ENCODE peak calls at places on chromosomes 5 and 9, in nine cellular contexts. L, H, G, D, Y, M, N, U and A are unnamed samples.

GRCh38 chr5:169471021-169471420 is 112.6 kb upstream of the SPDL1 start:
- DNase-seq in M (no peak), Y (no peak), H (no peak), D (no peak), L (no peak), N (no peak), U (no peak), G (no peak), A (no peak)

GRCh38 chr9:86350006-86350755 is 4.0 kb downstream of the TUT7 start:
- DNase-seq in U (no peak), H (no peak), D (peak), G (no peak), N (no peak), M (no peak), Y (no peak), L (no peak), A (peak)

GRCh38 chr5:180640765-180641565 is 8.4 kb downstream of the FLT4 start:
- DNase-seq in N (no peak), D (no peak), U (no peak), L (no peak), G (no peak), H (no peak), Y (no peak), M (no peak), A (no peak)

GRCh38 chr9:102779341-102779740 is 215.8 kb upstream of the CYLC2 start:
- DNase-seq in H (no peak), G (no peak), L (no peak), M (no peak), N (no peak), Y (peak), U (no peak), D (no peak), A (no peak)

GRCh38 chr9:137227057-137227852 is at the start of gene RNF224:
- DNase-seq in H (peak), G (peak), U (peak), N (peak), M (peak), Y (peak), D (peak), L (peak), A (peak)

GRCh38 chr5:170414786-170415185 is 25.6 kb upstream of the KCNMB1 start:
- DNase-seq in H (no peak), U (no peak), G (no peak), L (no peak), Y (no peak), M (no peak), N (no peak), D (no peak), A (no peak)

GRCh38 chr9:34382879-34383278 is 6.2 kb upstream of the MYORG start:
- DNase-seq in L (no peak), G (no peak), N (no peak), M (no peak), Y (no peak), U (no peak), H (no peak), D (no peak), A (no peak)

GRCh38 chr5:98121036-98121936 is 652.2 kb upstream of the RGMB start:
- DNase-seq in H (no peak), U (no peak), M (no peak), N (no peak), Y (no peak), L (no peak), G (no peak), D (no peak), A (peak)

GRCh38 chr9:96554326-96554725 is 65.3 kb downstream of the CDC14B start:
- DNase-seq in G (no peak), M (no peak), Y (peak), H (no peak), U (no peak), D (no peak), L (no peak), N (no peak), A (no peak)

GRCh38 chr9:70510157-70510770 is 95.8 kb upstream of the KLF9 start:
- DNase-seq in M (no peak), H (peak), U (peak), D (peak), Y (no peak), N (peak), L (no peak), G (peak), A (peak)

GRCh38 chr9:26579047-26579446 is 313.6 kb downstream of the CAAP1 start:
- DNase-seq in Y (no peak), U (no peak), D (no peak), M (no peak), N (peak), H (no peak), G (no peak), L (no peak), A (peak)

GRCh38 chr5:9338796-9339195 is 207.1 kb downstream of the SEMA5A start:
- DNase-seq in G (no peak), L (no peak), D (no peak), H (no peak), N (no peak), Y (no peak), U (no peak), M (no peak), A (no peak)

GRCh38 chr5:53031695-53032096 is 42.5 kb downstream of the ITGA2 start:
- DNase-seq in G (peak), U (peak), D (no peak), M (no peak), N (peak), Y (peak), H (no peak), L (no peak), A (no peak)

GRCh38 chr5:113376640-113377039 is 58.1 kb downstream of the TSSK1B start:
- DNase-seq in D (no peak), U (no peak), G (no peak), H (no peak), Y (no peak), M (no peak), L (no peak), N (no peak), A (no peak)

GRCh38 chr5:119178435-119178834 is 107.5 kb downstream of the DMXL1 start:
- DNase-seq in D (no peak), Y (no peak), H (no peak), U (no peak), M (no peak), N (peak), G (no peak), L (no peak), A (no peak)

GRCh38 chr5:78509145-78509865 is 139.3 kb downstream of the LHFPL2 start:
- DNase-seq in M (no peak), U (no peak), H (no peak), D (no peak), Y (no peak), N (no peak), G (no peak), L (no peak), A (no peak)

GRCh38 chr5:78506296-78507049 is 142.1 kb downstream of the LHFPL2 start:
- DNase-seq in G (no peak), U (no peak), M (no peak), D (no peak), H (no peak), L (no peak), N (no peak), Y (no peak), A (no peak)

GRCh38 chr5:78508231-78508765 is 140.3 kb downstream of the LHFPL2 start:
- DNase-seq in U (peak), Y (no peak), L (no peak), M (no peak), G (no peak), D (no peak), H (no peak), N (peak), A (no peak)

GRCh38 chr5:78505860-78506259 is 142.7 kb downstream of the LHFPL2 start:
- DNase-seq in D (no peak), Y (no peak), N (no peak), M (no peak), L (no peak), G (no peak), H (no peak), U (no peak), A (no peak)

DNA sequence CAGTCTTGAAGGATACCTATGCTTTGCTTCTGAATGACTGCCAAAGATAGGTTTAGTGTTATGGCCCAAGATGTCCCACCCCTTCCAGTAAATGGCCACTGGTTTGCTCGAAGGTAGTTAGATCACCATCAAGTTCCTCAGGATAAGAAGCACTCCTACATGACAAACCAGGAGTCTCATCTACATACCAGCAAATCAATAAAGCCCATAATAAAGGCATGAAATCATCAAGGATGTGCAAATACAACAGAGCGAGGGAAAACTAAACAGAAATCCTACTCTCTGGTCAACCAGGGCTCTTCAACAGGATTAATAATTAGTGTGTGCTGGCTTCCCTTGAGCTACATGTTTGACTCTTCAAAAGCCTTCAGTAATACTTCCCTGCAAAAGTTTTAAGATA is 141.0 kb downstream of the LHFPL2 start:
- DNase-seq in M (no peak), D (no peak), U (no peak), H (no peak), Y (no peak), L (no peak), N (no peak), G (no peak), A (no peak)
- H3K4me3 ChIP-seq in M (no peak), D (no peak), U (no peak), H (no peak), Y (no peak), L (no peak), N (no peak), G (no peak), A (no peak)

DNA sequence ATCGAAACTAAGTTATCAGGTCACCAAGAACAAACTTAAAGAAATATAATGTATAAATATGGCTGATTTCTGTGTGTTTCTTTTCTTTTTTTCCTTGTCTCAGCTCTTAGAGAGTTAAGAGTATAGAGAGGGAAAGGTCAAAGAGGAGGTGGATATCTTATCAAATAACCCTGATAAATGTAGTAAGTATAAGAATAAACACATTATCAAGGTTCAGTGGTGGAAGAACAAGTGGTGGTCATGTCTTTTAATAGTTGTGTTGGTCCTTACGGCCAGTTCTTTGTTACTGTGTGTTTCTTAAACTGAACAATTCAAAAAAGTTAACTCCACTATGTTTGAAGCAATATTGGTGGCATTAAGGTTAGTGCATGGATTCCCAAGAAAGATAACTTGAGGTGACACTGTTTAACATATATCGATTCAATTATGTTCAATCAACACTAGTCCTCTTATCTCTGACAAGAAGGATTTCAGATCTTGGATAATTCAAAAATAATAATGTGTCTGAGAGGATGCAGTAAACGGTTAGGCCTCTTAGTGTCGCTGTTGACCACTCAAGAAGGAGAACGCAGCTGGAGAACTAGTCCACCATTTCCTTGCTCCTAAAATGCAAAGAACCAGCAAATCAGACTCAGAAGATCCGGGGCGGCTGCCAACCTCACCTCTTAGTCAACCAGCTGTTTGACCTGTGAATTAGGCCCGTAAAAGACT is at the start of gene PCDHGA3:
- DNase-seq in G (peak), N (no peak), M (no peak), H (peak), Y (peak), U (no peak), D (peak), L (no peak), A (peak)
- TF ChIP-seq CTCF in G (no peak), N (peak), M (peak), H (no peak), Y (peak), U (peak), D (peak), L (peak), A (no peak)

GRCh38 chr5:151682751-151683331 is 3.9 kb downstream of the SPARC start:
- DNase-seq in D (no peak), N (peak), M (no peak), L (no peak), G (no peak), Y (peak), U (no peak), H (no peak), A (no peak)

GRCh38 chr5:151683936-151684586 is 2.7 kb downstream of the SPARC start:
- DNase-seq in M (no peak), D (no peak), L (no peak), U (no peak), N (no peak), G (no peak), Y (no peak), H (no peak), A (no peak)

GRCh38 chr5:151683444-151683843 is 3.3 kb downstream of the SPARC start:
- DNase-seq in M (no peak), D (no peak), Y (no peak), U (no peak), H (no peak), N (no peak), G (no peak), L (no peak), A (no peak)

GRCh38 chr5:151680944-151681427 is 5.7 kb downstream of the SPARC start:
- DNase-seq in G (no peak), Y (peak), M (no peak), U (no peak), H (no peak), D (no peak), L (no peak), N (peak), A (no peak)

DNA sequence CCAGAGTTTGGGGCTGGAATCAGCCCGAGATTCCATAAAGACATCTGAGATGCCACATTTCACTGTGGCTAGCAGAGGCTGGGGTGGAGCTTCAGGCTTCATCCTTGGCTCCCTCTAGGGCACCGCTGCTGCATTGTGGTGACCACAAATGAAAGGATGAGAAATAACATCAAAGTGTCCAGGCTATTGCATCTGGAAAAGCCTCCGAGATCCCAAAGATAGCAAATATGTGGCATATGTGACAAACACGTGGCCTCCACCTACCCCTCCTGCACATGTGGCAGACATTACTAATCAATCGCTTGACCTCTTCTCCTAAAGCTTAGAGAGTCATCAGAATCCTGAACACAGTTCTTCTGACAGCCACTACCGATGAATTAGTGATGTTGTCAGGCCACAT is 4.5 kb downstream of the SPARC start:
- DNase-seq in G (no peak), L (no peak), Y (peak), U (no peak), H (no peak), M (no peak), N (no peak), D (no peak), A (no peak)
- H3K4me3 ChIP-seq in G (no peak), L (no peak), Y (peak), U (no peak), H (no peak), M (no peak), N (no peak), D (no peak), A (no peak)

GRCh38 chr5:135318924-135319323 is 80.1 kb downstream of the MACROH2A1 start:
- DNase-seq in U (no peak), M (no peak), Y (no peak), L (no peak), D (no peak), G (no peak), H (no peak), N (no peak), A (no peak)
- TF ChIP-seq CTCF in U (no peak), M (no peak), Y (no peak), L (no peak), D (no peak), G (no peak), H (no peak), N (no peak), A (no peak)

DNA sequence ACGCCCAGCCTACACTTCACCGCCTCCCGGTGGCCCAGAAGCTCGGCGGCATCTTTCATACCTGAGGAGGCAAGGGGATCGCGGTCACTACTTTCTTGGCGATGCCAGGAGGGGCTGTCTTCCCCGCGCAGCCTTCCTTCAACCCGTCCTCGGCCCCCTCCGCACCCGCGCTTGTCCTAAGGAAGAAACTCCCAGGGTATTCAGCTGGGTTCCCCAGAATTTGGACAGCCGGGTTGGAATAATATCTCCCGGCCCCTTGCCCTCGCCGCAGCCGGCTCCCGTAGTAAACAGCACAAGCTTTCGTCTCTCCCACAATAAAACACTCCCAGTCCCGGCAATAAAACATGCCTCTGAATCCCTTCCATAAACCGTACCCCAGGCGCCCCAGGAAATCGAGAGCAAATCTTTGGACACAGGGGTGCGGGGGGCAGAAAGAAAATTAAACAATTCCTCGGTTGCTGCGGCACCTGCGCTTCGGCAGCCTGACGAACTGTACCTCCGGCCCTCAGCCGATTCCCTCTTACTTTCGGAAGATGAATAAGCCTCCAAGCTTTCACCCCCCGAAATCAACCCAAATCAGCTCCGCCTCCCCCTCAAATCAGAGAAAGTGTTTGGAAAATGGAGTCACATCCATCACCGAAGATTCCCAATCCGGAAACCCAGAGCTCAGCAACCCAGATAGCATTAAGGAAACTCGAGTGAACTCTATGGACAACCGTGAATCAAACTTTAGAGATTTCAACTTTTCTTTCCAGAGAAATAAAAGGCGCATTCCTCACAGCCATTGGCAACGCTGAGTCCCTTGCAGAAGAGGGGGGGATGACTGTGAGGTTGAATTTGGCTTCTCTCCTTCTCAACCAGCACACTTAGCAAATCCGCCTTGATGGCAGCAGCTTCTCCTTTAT is 1.1 kb downstream of the OTP start:
- DNase-seq in D (no peak), H (no peak), Y (no peak), N (no peak), L (no peak), U (no peak), M (no peak), G (no peak), A (no peak)
- H3K4me3 ChIP-seq in D (no peak), H (no peak), Y (no peak), N (no peak), L (no peak), U (no peak), M (peak), G (peak), A (peak)

DNA sequence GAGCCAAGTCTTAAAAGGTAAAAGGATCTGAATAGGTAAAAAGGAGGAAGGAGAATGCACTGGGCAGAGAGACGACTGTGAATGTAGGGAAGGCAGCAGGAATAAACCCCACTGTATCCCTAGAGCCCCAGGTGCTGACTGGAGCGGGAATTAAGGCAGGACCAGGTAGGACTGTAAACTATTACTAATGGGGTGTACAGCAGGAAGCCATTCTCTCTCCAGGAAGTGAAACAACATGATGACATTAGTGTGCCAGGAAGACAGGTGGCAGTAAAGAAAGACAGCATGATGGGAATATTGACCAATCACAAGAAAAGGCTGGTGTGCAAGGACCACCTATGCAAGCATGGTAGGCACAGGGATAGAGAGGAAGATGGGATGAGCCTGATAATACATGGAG is 433.0 kb downstream of the DNAH5 start:
- DNase-seq in Y (no peak), M (no peak), D (no peak), N (no peak), L (no peak), H (no peak), U (no peak), G (no peak), A (no peak)
- TF ChIP-seq CTCF in Y (no peak), M (no peak), D (no peak), N (no peak), L (no peak), H (no peak), U (no peak), G (no peak), A (no peak)

GRCh38 chr5:173233347-173234128 is 1.5 kb downstream of the NKX2-5 start:
- DNase-seq in N (peak), G (no peak), U (no peak), Y (no peak), M (no peak), D (no peak), L (no peak), H (no peak), A (no peak)

GRCh38 chr5:173235499-173236394 is 741 bp upstream of the NKX2-5 start:
- DNase-seq in G (no peak), N (peak), D (no peak), M (no peak), L (no peak), H (no peak), Y (no peak), U (no peak), A (no peak)

GRCh38 chr5:173232499-173233346 is 2.3 kb downstream of the NKX2-5 start:
- DNase-seq in D (no peak), L (no peak), H (no peak), G (no peak), Y (no peak), N (peak), U (no peak), M (no peak), A (no peak)

GRCh38 chr5:173231996-173232498 is 3.0 kb downstream of the NKX2-5 start:
- DNase-seq in H (no peak), Y (no peak), U (no peak), G (no peak), L (no peak), D (no peak), N (peak), M (no peak), A (no peak)

DNA sequence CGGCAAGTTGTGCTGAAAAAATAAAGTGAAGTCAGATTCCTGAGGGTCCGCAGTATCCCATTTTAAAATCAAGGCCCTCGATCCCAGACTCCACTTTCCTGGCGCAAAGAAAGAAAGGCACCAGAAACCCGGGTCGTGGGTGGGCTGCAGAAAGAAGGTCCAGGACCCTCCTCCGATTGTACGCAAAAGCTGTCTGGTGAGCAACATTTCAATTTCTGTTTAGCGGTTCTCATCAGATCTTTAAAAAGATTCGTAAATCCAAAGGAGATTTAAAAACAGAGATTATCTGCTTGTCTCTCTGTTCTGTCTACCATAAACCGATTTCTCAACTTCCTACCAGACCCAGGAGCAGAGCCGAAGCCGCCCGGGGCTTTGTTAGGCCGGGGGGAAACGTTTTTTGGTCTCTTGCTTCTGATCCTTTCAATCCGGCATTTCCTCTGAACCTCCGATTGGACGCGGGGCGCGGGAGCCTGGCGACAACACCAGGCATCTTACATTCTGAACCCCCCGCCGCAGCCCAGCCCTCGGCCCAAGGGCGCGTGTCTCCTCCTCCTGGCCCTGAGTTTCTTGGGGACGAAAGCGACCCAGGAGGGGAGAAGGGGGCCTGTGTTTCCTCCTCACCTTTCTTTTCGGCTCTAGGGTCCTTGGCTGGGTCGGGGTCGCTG is 745 bp downstream of the NKX2-5 start:
- DNase-seq in G (peak), H (no peak), D (no peak), U (peak), L (no peak), Y (no peak), N (peak), M (no peak), A (no peak)
- H3K4me3 ChIP-seq in G (peak), H (no peak), D (no peak), U (peak), L (no peak), Y (no peak), N (peak), M (peak), A (no peak)

GRCh38 chr9:37480759-37481158 is 5.0 kb upstream of the POLR1E start:
- DNase-seq in N (no peak), M (no peak), H (no peak), U (no peak), G (no peak), D (peak), L (no peak), Y (no peak), A (no peak)
- TF ChIP-seq CTCF in N (no peak), M (no peak), H (no peak), U (no peak), G (no peak), D (peak), L (no peak), Y (no peak), A (no peak)